ENCODE peak calls at places on chromosome 21, in nine cellular contexts. J, X, W, F, Z, H, K, Q and T are unnamed samples.

GRCh38 chr21:37797403-37797802 is 118.9 kb downstream of the KCNJ6 start:
- DNase-seq in J (no peak), K (no peak), H (no peak), Q (no peak), Z (no peak), X (no peak), W (no peak), F (no peak), T (no peak)

GRCh38 chr21:15272171-15272570 is 207.4 kb upstream of the NRIP1 start:
- DNase-seq in Z (no peak), J (no peak), F (no peak), X (no peak), Q (peak; percentile 4), W (no peak), K (peak; percentile 78), H (no peak), T (no peak)

GRCh38 chr21:45952974-45953373 is 28.6 kb upstream of the COL6A1 start:
- DNase-seq in J (no peak), W (no peak), F (no peak), X (no peak), Z (no peak), K (no peak), H (no peak), Q (no peak), T (no peak)

GRCh38 chr21:42654913-42655796 is 1.7 kb downstream of the PDE9A start:
- DNase-seq in Q (no peak), X (no peak), W (no peak), J (no peak), F (no peak), Z (no peak), K (no peak), H (no peak), T (no peak)

GRCh38 chr21:37088196-37088595 is 15.1 kb downstream of the TTC3 start:
- DNase-seq in Z (no peak), X (no peak), J (no peak), F (no peak), K (no peak), H (no peak), Q (no peak), W (no peak), T (no peak)

GRCh38 chr21:42093991-42094417 is 22.9 kb downstream of the UMODL1 start:
- DNase-seq in X (no peak), K (peak; percentile 90), W (no peak), F (no peak), Q (peak; percentile 97), J (no peak), Z (no peak), H (peak; percentile 49), T (peak; percentile 68)

GRCh38 chr21:37478821-37479220 is 112.2 kb downstream of the DYRK1A start:
- DNase-seq in W (no peak), X (no peak), K (no peak), Z (no peak), F (no peak), H (no peak), Q (no peak), J (no peak), T (no peak)

GRCh38 chr21:21200103-21200938 is 202.1 kb downstream of the NCAM2 start:
- DNase-seq in J (no peak), Q (peak; percentile 99), W (no peak), H (peak; percentile 94), X (no peak), Z (peak; percentile 83), F (peak; percentile 70), K (peak; percentile 76), T (no peak)

GRCh38 chr21:45338326-45339017 is 50.8 kb upstream of the POFUT2 start:
- DNase-seq in Z (peak; percentile 45), K (no peak), W (no peak), H (no peak), X (no peak), Q (no peak), J (no peak), F (no peak), T (no peak)

GRCh38 chr21:25179116-25179515 is 428.2 kb downstream of the MRPL39 start:
- DNase-seq in Q (peak; percentile 1), J (no peak), F (no peak), Z (no peak), X (no peak), K (no peak), H (no peak), W (no peak), T (no peak)

GRCh38 chr21:15775981-15776380 is 46.2 kb downstream of the USP25 start:
- DNase-seq in Z (no peak), H (peak; percentile 74), K (peak; percentile 47), F (no peak), Q (peak; percentile 88), X (no peak), J (no peak), W (no peak), T (no peak)

GRCh38 chr21:35565204-35565611 is 495.1 kb downstream of the SETD4 start:
- DNase-seq in H (peak; percentile 73), W (no peak), F (no peak), Q (peak; percentile 94), X (no peak), Z (no peak), J (no peak), K (peak; percentile 92), T (peak; percentile 22)

GRCh38 chr21:44370027-44370735 is 16.8 kb downstream of the TRPM2 start:
- DNase-seq in Q (peak; percentile 61), F (no peak), H (peak; percentile 24), K (no peak), W (no peak), Z (peak; percentile 62), X (no peak), J (no peak), T (peak; percentile 25)

GRCh38 chr21:44466996-44467858 is 11.9 kb downstream of the LRRC3 start:
- DNase-seq in F (no peak), X (no peak), Q (no peak), W (no peak), H (no peak), J (no peak), K (no peak), Z (no peak), T (no peak)

GRCh38 chr21:34679056-34679455 is 10.3 kb downstream of the CLIC6 start:
- DNase-seq in H (no peak), Q (no peak), W (no peak), X (no peak), Z (no peak), F (no peak), J (no peak), K (no peak), T (no peak)

GRCh38 chr21:40819262-40819661 is 27.7 kb downstream of the DSCAM start:
- DNase-seq in Q (no peak), W (no peak), J (no peak), F (no peak), K (no peak), H (no peak), Z (no peak), X (no peak), T (no peak)

GRCh38 chr21:39601194-39601940 is 11.4 kb upstream of the B3GALT5 start:
- DNase-seq in Q (no peak), W (no peak), X (no peak), K (no peak), H (no peak), Z (no peak), F (no peak), J (no peak), T (no peak)

GRCh38 chr21:23801292-23801691 is 1806.0 kb downstream of the MRPL39 start:
- DNase-seq in Z (no peak), X (no peak), W (no peak), H (no peak), F (no peak), K (no peak), J (no peak), Q (no peak), T (no peak)

GRCh38 chr21:31920275-31920674 is 47.5 kb downstream of the HUNK start:
- DNase-seq in K (no peak), F (no peak), Q (no peak), J (no peak), Z (no peak), H (no peak), W (no peak), X (no peak), T (no peak)

GRCh38 chr21:38303300-38303699 is 46.5 kb downstream of the KCNJ15 start:
- DNase-seq in W (no peak), X (no peak), K (no peak), Z (peak; percentile 78), F (no peak), J (no peak), Q (peak; percentile 98), H (peak; percentile 94), T (peak; percentile 54)

GRCh38 chr21:29300547-29301138 is 1.9 kb downstream of the BACH1 start:
- DNase-seq in Z (no peak), X (no peak), J (no peak), K (no peak), F (no peak), H (no peak), W (no peak), Q (no peak), T (no peak)

GRCh38 chr21:36803051-36803709 is 104.3 kb downstream of the SIM2 start:
- DNase-seq in K (no peak), J (no peak), X (no peak), Z (no peak), Q (no peak), F (no peak), H (no peak), W (no peak), T (no peak)

GRCh38 chr21:35748683-35749314 is 311.5 kb downstream of the SETD4 start:
- DNase-seq in X (no peak), Z (no peak), K (no peak), Q (no peak), J (no peak), F (no peak), H (no peak), W (no peak), T (no peak)

GRCh38 chr21:34031835-34032370 is 41.5 kb upstream of the MRPS6 start:
- DNase-seq in J (no peak), Z (no peak), F (no peak), H (no peak), W (no peak), X (no peak), K (no peak), Q (no peak), T (no peak)

GRCh38 chr21:23887709-23888303 is 1719.5 kb downstream of the MRPL39 start:
- DNase-seq in Q (no peak), Z (no peak), F (no peak), K (no peak), X (no peak), J (no peak), H (no peak), W (no peak), T (no peak)

GRCh38 chr21:45579383-45580180 is 37.3 kb upstream of the SLC19A1 start:
- DNase-seq in J (no peak), H (no peak), K (no peak), Z (peak; percentile 61), Q (no peak), W (no peak), F (no peak), X (no peak), T (no peak)

GRCh38 chr21:25283720-25284119 is 323.6 kb downstream of the MRPL39 start:
- DNase-seq in W (no peak), J (no peak), K (no peak), F (no peak), X (peak; percentile 36), Z (no peak), H (peak; percentile 5), Q (peak; percentile 68), T (no peak)

GRCh38 chr21:34996304-34997081 is 52.6 kb downstream of the RUNX1 start:
- DNase-seq in X (no peak), Q (peak; percentile 86), J (no peak), Z (peak; percentile 85), K (no peak), W (no peak), H (no peak), F (no peak), T (no peak)

GRCh38 chr21:40507978-40508377 is 339.0 kb downstream of the DSCAM start:
- DNase-seq in X (no peak), F (no peak), J (no peak), Q (no peak), Z (no peak), W (no peak), H (no peak), K (no peak), T (no peak)

GRCh38 chr21:45447821-45448220 is 42.9 kb downstream of the COL18A1 start:
- DNase-seq in X (no peak), K (no peak), Q (peak; percentile 65), J (no peak), H (no peak), F (no peak), W (no peak), Z (no peak), T (no peak)

GRCh38 chr21:35163381-35163780 is 114.3 kb upstream of the RUNX1 start:
- DNase-seq in H (no peak), J (no peak), Z (no peak), W (no peak), X (no peak), K (peak; percentile 75), F (no peak), Q (peak; percentile 68), T (no peak)